ENCODE peak calls at places on chromosome X, in ten cellular contexts. One of them, this sample, is unnamed.

GRCh38 chrX:2664497-2664896 is 26.6 kb upstream of the CD99 start:
- DNase-seq in astrocyte of the cerebellum: no peak
- DNase-seq in stomach: no peak
- DNase-seq in fibroblast of lung: peak
- DNase-seq in GM12865: no peak
- DNase-seq in PC-3: no peak
- DNase-seq in hepatocyte: peak
- DNase-seq in cardiac muscle cell: no peak
- DNase-seq in HepG2: no peak
- DNase-seq in adipocyte: peak
- DNase-seq in this sample: no peak

GRCh38 chrX:46433892-46434291 is 111.3 kb downstream of the ZNF674 start:
- DNase-seq in hepatocyte: no peak
- DNase-seq in adipocyte: peak
- DNase-seq in stomach: no peak
- DNase-seq in GM12865: no peak
- DNase-seq in PC-3: no peak
- DNase-seq in fibroblast of lung: peak
- DNase-seq in cardiac muscle cell: no peak
- DNase-seq in HepG2: no peak
- DNase-seq in astrocyte of the cerebellum: no peak
- DNase-seq in this sample: no peak

GRCh38 chrX:35890699-35891098 is 28.8 kb upstream of the CFAP47 start:
- DNase-seq in stomach: peak
- DNase-seq in astrocyte of the cerebellum: peak
- DNase-seq in fibroblast of lung: peak
- DNase-seq in GM12865: peak
- DNase-seq in cardiac muscle cell: peak
- DNase-seq in HepG2: peak
- DNase-seq in hepatocyte: peak
- DNase-seq in PC-3: peak
- DNase-seq in adipocyte: peak
- DNase-seq in this sample: peak

GRCh38 chrX:13463608-13464007 is 105.8 kb upstream of the EGFL6 start:
- DNase-seq in stomach: no peak
- DNase-seq in PC-3: peak
- DNase-seq in cardiac muscle cell: no peak
- DNase-seq in adipocyte: peak
- DNase-seq in GM12865: no peak
- DNase-seq in fibroblast of lung: peak
- DNase-seq in HepG2: no peak
- DNase-seq in hepatocyte: peak
- DNase-seq in astrocyte of the cerebellum: peak
- DNase-seq in this sample: peak

GRCh38 chrX:17860811-17861495 is at the start of gene RAI2:
- DNase-seq in stomach: peak
- DNase-seq in astrocyte of the cerebellum: no peak
- DNase-seq in cardiac muscle cell: peak
- DNase-seq in HepG2: no peak
- DNase-seq in hepatocyte: peak
- DNase-seq in adipocyte: peak
- DNase-seq in GM12865: no peak
- DNase-seq in PC-3: no peak
- DNase-seq in fibroblast of lung: no peak
- DNase-seq in this sample: peak

GRCh38 chrX:38662640-38663039 is 101.3 kb downstream of the TSPAN7 start:
- DNase-seq in PC-3: no peak
- DNase-seq in GM12865: no peak
- DNase-seq in cardiac muscle cell: no peak
- DNase-seq in stomach: no peak
- DNase-seq in hepatocyte: no peak
- DNase-seq in fibroblast of lung: no peak
- DNase-seq in HepG2: no peak
- DNase-seq in astrocyte of the cerebellum: no peak
- DNase-seq in adipocyte: no peak
- DNase-seq in this sample: no peak

GRCh38 chrX:70174754-70175153 is 2.5 kb upstream of the DGAT2L6 start:
- DNase-seq in cardiac muscle cell: no peak
- DNase-seq in HepG2: no peak
- DNase-seq in GM12865: no peak
- DNase-seq in hepatocyte: no peak
- DNase-seq in astrocyte of the cerebellum: no peak
- DNase-seq in fibroblast of lung: peak
- DNase-seq in stomach: no peak
- DNase-seq in PC-3: peak
- DNase-seq in adipocyte: no peak
- DNase-seq in this sample: no peak

GRCh38 chrX:48569958-48570357 is 4.3 kb upstream of the RBM3 start:
- DNase-seq in astrocyte of the cerebellum: no peak
- DNase-seq in GM12865: peak
- DNase-seq in hepatocyte: no peak
- DNase-seq in cardiac muscle cell: no peak
- DNase-seq in stomach: no peak
- DNase-seq in PC-3: peak
- DNase-seq in adipocyte: no peak
- DNase-seq in HepG2: no peak
- DNase-seq in fibroblast of lung: no peak
- DNase-seq in this sample: no peak

DNA sequence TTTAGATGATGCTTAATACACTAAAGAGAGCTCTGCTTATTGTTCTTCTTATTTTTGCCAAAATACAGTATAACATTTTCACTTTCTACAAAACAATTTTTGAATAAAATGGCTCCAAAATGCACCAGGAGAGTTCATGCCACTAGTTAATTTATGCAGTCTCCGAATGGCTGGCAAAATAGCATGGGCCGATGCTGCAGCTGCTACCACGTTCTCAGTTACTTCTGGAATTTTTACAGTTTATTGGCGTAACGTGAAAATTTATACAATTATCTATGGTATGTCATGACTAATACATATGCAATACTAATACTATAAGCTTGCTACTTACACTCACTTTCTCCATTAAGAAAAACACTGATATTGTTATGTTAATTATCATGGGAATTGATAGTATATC is 16.5 kb downstream of the KLHL13 start:
- DNase-seq in fibroblast of lung: no peak
- DNase-seq in GM12865: no peak
- DNase-seq in adipocyte: no peak
- DNase-seq in HepG2: no peak
- DNase-seq in hepatocyte: no peak
- DNase-seq in astrocyte of the cerebellum: no peak
- DNase-seq in cardiac muscle cell: no peak
- DNase-seq in PC-3: no peak
- DNase-seq in stomach: no peak
- DNase-seq in this sample: no peak
- H3K4me3 ChIP-seq in fibroblast of lung: no peak
- H3K4me3 ChIP-seq in GM12865: no peak
- H3K4me3 ChIP-seq in adipocyte: no peak
- H3K4me3 ChIP-seq in HepG2: no peak
- H3K4me3 ChIP-seq in hepatocyte: no peak
- H3K4me3 ChIP-seq in astrocyte of the cerebellum: no peak
- H3K4me3 ChIP-seq in cardiac muscle cell: no peak
- H3K4me3 ChIP-seq in PC-3: no peak
- H3K4me3 ChIP-seq in stomach: no peak
- H3K4me3 ChIP-seq in this sample: no peak

DNA sequence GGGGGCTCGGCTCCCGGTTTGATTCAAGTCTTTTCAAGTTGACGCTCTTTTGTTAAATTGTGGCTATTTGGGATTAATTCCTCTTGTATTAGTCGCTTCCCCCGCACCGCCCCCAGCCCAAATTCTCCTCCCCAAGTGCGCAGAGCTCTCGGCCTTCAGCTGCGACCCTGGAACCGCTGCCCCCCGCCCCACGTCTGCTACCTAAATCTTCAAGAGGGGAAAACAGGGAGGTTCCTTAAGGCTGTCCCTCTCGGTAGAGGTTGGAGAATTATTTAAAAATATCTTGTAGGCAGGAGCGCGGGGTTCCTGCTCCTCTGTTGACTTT is 852 bp upstream of the RPS6KA3 start:
- DNase-seq in cardiac muscle cell: no peak
- DNase-seq in PC-3: no peak
- DNase-seq in fibroblast of lung: no peak
- DNase-seq in hepatocyte: no peak
- DNase-seq in stomach: no peak
- DNase-seq in GM12865: no peak
- DNase-seq in HepG2: no peak
- DNase-seq in astrocyte of the cerebellum: no peak
- DNase-seq in adipocyte: no peak
- DNase-seq in this sample: no peak
- H3K4me3 ChIP-seq in cardiac muscle cell: peak
- H3K4me3 ChIP-seq in PC-3: peak
- H3K4me3 ChIP-seq in fibroblast of lung: peak
- H3K4me3 ChIP-seq in hepatocyte: peak
- H3K4me3 ChIP-seq in stomach: peak
- H3K4me3 ChIP-seq in GM12865: peak
- H3K4me3 ChIP-seq in HepG2: no peak
- H3K4me3 ChIP-seq in astrocyte of the cerebellum: peak
- H3K4me3 ChIP-seq in adipocyte: peak
- H3K4me3 ChIP-seq in this sample: peak

GRCh38 chrX:41024755-41025154 is 60.5 kb upstream of the USP9X start:
- DNase-seq in fibroblast of lung: no peak
- DNase-seq in HepG2: no peak
- DNase-seq in hepatocyte: no peak
- DNase-seq in PC-3: no peak
- DNase-seq in stomach: no peak
- DNase-seq in astrocyte of the cerebellum: no peak
- DNase-seq in adipocyte: no peak
- DNase-seq in cardiac muscle cell: no peak
- DNase-seq in GM12865: no peak
- DNase-seq in this sample: no peak

GRCh38 chrX:41026326-41027136 is 58.7 kb upstream of the USP9X start:
- DNase-seq in HepG2: no peak
- DNase-seq in cardiac muscle cell: peak
- DNase-seq in fibroblast of lung: no peak
- DNase-seq in stomach: no peak
- DNase-seq in GM12865: no peak
- DNase-seq in astrocyte of the cerebellum: no peak
- DNase-seq in adipocyte: no peak
- DNase-seq in PC-3: peak
- DNase-seq in hepatocyte: peak
- DNase-seq in this sample: no peak

GRCh38 chrX:41029332-41029731 is 55.9 kb upstream of the USP9X start:
- DNase-seq in stomach: no peak
- DNase-seq in hepatocyte: no peak
- DNase-seq in GM12865: peak
- DNase-seq in HepG2: peak
- DNase-seq in adipocyte: no peak
- DNase-seq in PC-3: peak
- DNase-seq in astrocyte of the cerebellum: no peak
- DNase-seq in cardiac muscle cell: no peak
- DNase-seq in fibroblast of lung: no peak
- DNase-seq in this sample: no peak

GRCh38 chrX:41025926-41026325 is 59.3 kb upstream of the USP9X start:
- DNase-seq in GM12865: no peak
- DNase-seq in HepG2: no peak
- DNase-seq in cardiac muscle cell: peak
- DNase-seq in stomach: no peak
- DNase-seq in PC-3: no peak
- DNase-seq in adipocyte: peak
- DNase-seq in hepatocyte: no peak
- DNase-seq in astrocyte of the cerebellum: peak
- DNase-seq in fibroblast of lung: peak
- DNase-seq in this sample: no peak

DNA sequence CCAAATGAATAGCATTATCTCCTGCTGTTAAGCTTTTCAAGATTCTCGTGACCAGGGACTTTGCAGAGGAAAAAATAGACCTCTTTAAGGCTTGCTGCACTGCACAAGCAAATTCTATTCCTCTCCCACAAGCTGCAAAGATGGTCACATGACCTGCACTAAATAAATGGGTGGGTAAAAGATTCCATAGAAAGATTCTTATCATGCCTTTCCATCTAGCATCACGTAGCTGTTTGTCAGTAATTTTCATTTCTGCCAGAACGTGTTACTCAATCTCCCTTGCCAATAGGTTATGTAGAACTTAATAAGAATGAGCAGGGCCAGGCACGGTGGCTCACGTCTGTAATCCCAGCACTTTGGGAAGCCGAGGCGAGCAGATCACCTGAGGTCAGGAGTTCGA is 57.9 kb upstream of the USP9X start:
- DNase-seq in fibroblast of lung: peak
- DNase-seq in HepG2: no peak
- DNase-seq in hepatocyte: peak
- DNase-seq in stomach: no peak
- DNase-seq in GM12865: no peak
- DNase-seq in astrocyte of the cerebellum: no peak
- DNase-seq in cardiac muscle cell: peak
- DNase-seq in adipocyte: peak
- DNase-seq in PC-3: peak
- DNase-seq in this sample: no peak
- H3K4me3 ChIP-seq in fibroblast of lung: no peak
- H3K4me3 ChIP-seq in HepG2: no peak
- H3K4me3 ChIP-seq in hepatocyte: no peak
- H3K4me3 ChIP-seq in stomach: no peak
- H3K4me3 ChIP-seq in GM12865: no peak
- H3K4me3 ChIP-seq in astrocyte of the cerebellum: no peak
- H3K4me3 ChIP-seq in cardiac muscle cell: no peak
- H3K4me3 ChIP-seq in adipocyte: peak
- H3K4me3 ChIP-seq in PC-3: no peak
- H3K4me3 ChIP-seq in this sample: no peak

GRCh38 chrX:137563681-137564651 is 2.0 kb upstream of the ZIC3 start:
- DNase-seq in adipocyte: no peak
- DNase-seq in fibroblast of lung: no peak
- DNase-seq in astrocyte of the cerebellum: no peak
- DNase-seq in cardiac muscle cell: no peak
- DNase-seq in GM12865: no peak
- DNase-seq in hepatocyte: no peak
- DNase-seq in PC-3: no peak
- DNase-seq in HepG2: no peak
- DNase-seq in stomach: no peak
- DNase-seq in this sample: no peak

GRCh38 chrX:137565921-137566745 is at the start of gene ZIC3:
- DNase-seq in PC-3: peak
- DNase-seq in fibroblast of lung: peak
- DNase-seq in astrocyte of the cerebellum: peak
- DNase-seq in GM12865: no peak
- DNase-seq in adipocyte: peak
- DNase-seq in stomach: peak
- DNase-seq in cardiac muscle cell: peak
- DNase-seq in hepatocyte: peak
- DNase-seq in HepG2: no peak
- DNase-seq in this sample: no peak

GRCh38 chrX:137565318-137565904 is 516 bp upstream of the ZIC3 start:
- DNase-seq in astrocyte of the cerebellum: no peak
- DNase-seq in cardiac muscle cell: peak
- DNase-seq in HepG2: no peak
- DNase-seq in fibroblast of lung: no peak
- DNase-seq in hepatocyte: no peak
- DNase-seq in stomach: no peak
- DNase-seq in PC-3: no peak
- DNase-seq in GM12865: no peak
- DNase-seq in adipocyte: no peak
- DNase-seq in this sample: no peak

GRCh38 chrX:137566746-137567473 is 983 bp downstream of the ZIC3 start:
- DNase-seq in adipocyte: no peak
- DNase-seq in cardiac muscle cell: peak
- DNase-seq in HepG2: no peak
- DNase-seq in GM12865: no peak
- DNase-seq in stomach: no peak
- DNase-seq in astrocyte of the cerebellum: no peak
- DNase-seq in PC-3: no peak
- DNase-seq in fibroblast of lung: no peak
- DNase-seq in hepatocyte: no peak
- DNase-seq in this sample: no peak

DNA sequence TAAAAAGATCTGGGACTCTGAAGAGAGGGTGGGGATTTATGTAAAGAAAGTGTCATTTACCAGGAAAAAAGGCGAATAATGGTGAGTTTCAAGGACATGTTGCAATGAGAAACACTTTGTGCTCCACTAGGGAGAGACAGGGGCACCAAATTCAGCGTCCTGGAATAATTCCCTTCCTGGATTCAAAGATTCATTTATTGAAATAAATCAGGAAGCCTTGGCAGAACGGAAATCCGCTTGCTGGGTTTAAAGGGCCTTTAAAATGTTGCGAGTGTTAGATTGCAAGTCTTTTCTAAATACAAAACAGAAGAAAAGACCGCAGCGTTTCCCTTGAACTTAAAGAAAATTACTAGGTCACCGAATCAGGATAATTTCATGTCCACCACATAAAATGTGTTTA is 3.8 kb upstream of the ZIC3 start:
- DNase-seq in hepatocyte: no peak
- DNase-seq in adipocyte: no peak
- DNase-seq in HepG2: no peak
- DNase-seq in stomach: no peak
- DNase-seq in PC-3: no peak
- DNase-seq in GM12865: no peak
- DNase-seq in cardiac muscle cell: no peak
- DNase-seq in astrocyte of the cerebellum: no peak
- DNase-seq in fibroblast of lung: no peak
- DNase-seq in this sample: no peak
- H3K4me3 ChIP-seq in hepatocyte: no peak
- H3K4me3 ChIP-seq in adipocyte: no peak
- H3K4me3 ChIP-seq in HepG2: no peak
- H3K4me3 ChIP-seq in stomach: no peak
- H3K4me3 ChIP-seq in PC-3: no peak
- H3K4me3 ChIP-seq in GM12865: no peak
- H3K4me3 ChIP-seq in cardiac muscle cell: no peak
- H3K4me3 ChIP-seq in astrocyte of the cerebellum: peak
- H3K4me3 ChIP-seq in fibroblast of lung: no peak
- H3K4me3 ChIP-seq in this sample: no peak